ENCODE peak calls at places on chromosomes 5 and 9, in six cellular contexts. One of them, this sample, is unnamed.

GRCh38 chr9:129359162-129359811 is 181.2 kb upstream of the IER5L start:
- DNase-seq in stimulated activated CD4-positive, alpha-beta T cell treated with anti-CD3 and anti-CD28 coated beads, TNF-alpha, amount 100 ng/mL, for 4 hours: no peak
- DNase-seq in stimulated activated naive CD8-positive, alpha-beta T cell treated with anti-CD3 and anti-CD28 coated beads, Interleukin-15, amount 100 ng/mL, for 72 hours: no peak
- DNase-seq in naive thymus-derived CD8-positive, alpha-beta T cell: no peak
- DNase-seq in tibial nerve: no peak
- DNase-seq in CD8-positive, alpha-beta memory T cell: no peak
- DNase-seq in this sample: no peak

GRCh38 chr5:32773944-32774343 is 62.8 kb downstream of the NPR3 start:
- DNase-seq in stimulated activated CD4-positive, alpha-beta T cell treated with anti-CD3 and anti-CD28 coated beads, TNF-alpha, amount 100 ng/mL, for 4 hours: no peak
- DNase-seq in stimulated activated naive CD8-positive, alpha-beta T cell treated with anti-CD3 and anti-CD28 coated beads, Interleukin-15, amount 100 ng/mL, for 72 hours: no peak
- DNase-seq in naive thymus-derived CD8-positive, alpha-beta T cell: no peak
- DNase-seq in tibial nerve: no peak
- DNase-seq in CD8-positive, alpha-beta memory T cell: no peak
- DNase-seq in this sample: no peak

GRCh38 chr9:97319380-97319779 is 11.9 kb downstream of the CCDC180 start:
- DNase-seq in stimulated activated CD4-positive, alpha-beta T cell treated with anti-CD3 and anti-CD28 coated beads, TNF-alpha, amount 100 ng/mL, for 4 hours: no peak
- DNase-seq in stimulated activated naive CD8-positive, alpha-beta T cell treated with anti-CD3 and anti-CD28 coated beads, Interleukin-15, amount 100 ng/mL, for 72 hours: no peak
- DNase-seq in naive thymus-derived CD8-positive, alpha-beta T cell: no peak
- DNase-seq in tibial nerve: no peak
- DNase-seq in CD8-positive, alpha-beta memory T cell: no peak
- DNase-seq in this sample: no peak

GRCh38 chr9:115691097-115691496 is 462.5 kb upstream of the PAPPA start:
- DNase-seq in stimulated activated CD4-positive, alpha-beta T cell treated with anti-CD3 and anti-CD28 coated beads, TNF-alpha, amount 100 ng/mL, for 4 hours: no peak
- DNase-seq in stimulated activated naive CD8-positive, alpha-beta T cell treated with anti-CD3 and anti-CD28 coated beads, Interleukin-15, amount 100 ng/mL, for 72 hours: no peak
- DNase-seq in naive thymus-derived CD8-positive, alpha-beta T cell: no peak
- DNase-seq in tibial nerve: no peak
- DNase-seq in CD8-positive, alpha-beta memory T cell: no peak
- DNase-seq in this sample: peak

GRCh38 chr9:84139296-84140100 is 158.9 kb downstream of the RMI1 start:
- DNase-seq in stimulated activated CD4-positive, alpha-beta T cell treated with anti-CD3 and anti-CD28 coated beads, TNF-alpha, amount 100 ng/mL, for 4 hours: no peak
- DNase-seq in stimulated activated naive CD8-positive, alpha-beta T cell treated with anti-CD3 and anti-CD28 coated beads, Interleukin-15, amount 100 ng/mL, for 72 hours: no peak
- DNase-seq in naive thymus-derived CD8-positive, alpha-beta T cell: no peak
- DNase-seq in tibial nerve: no peak
- DNase-seq in CD8-positive, alpha-beta memory T cell: no peak
- DNase-seq in this sample: peak

GRCh38 chr9:33473216-33473615 is 508 bp downstream of the NOL6 start:
- DNase-seq in stimulated activated CD4-positive, alpha-beta T cell treated with anti-CD3 and anti-CD28 coated beads, TNF-alpha, amount 100 ng/mL, for 4 hours: no peak
- DNase-seq in stimulated activated naive CD8-positive, alpha-beta T cell treated with anti-CD3 and anti-CD28 coated beads, Interleukin-15, amount 100 ng/mL, for 72 hours: no peak
- DNase-seq in naive thymus-derived CD8-positive, alpha-beta T cell: no peak
- DNase-seq in tibial nerve: no peak
- DNase-seq in CD8-positive, alpha-beta memory T cell: no peak
- DNase-seq in this sample: no peak

GRCh38 chr9:109114670-109115069 is 5.1 kb downstream of the TMEM245 start:
- DNase-seq in stimulated activated CD4-positive, alpha-beta T cell treated with anti-CD3 and anti-CD28 coated beads, TNF-alpha, amount 100 ng/mL, for 4 hours: no peak
- DNase-seq in stimulated activated naive CD8-positive, alpha-beta T cell treated with anti-CD3 and anti-CD28 coated beads, Interleukin-15, amount 100 ng/mL, for 72 hours: no peak
- DNase-seq in naive thymus-derived CD8-positive, alpha-beta T cell: no peak
- DNase-seq in tibial nerve: no peak
- DNase-seq in CD8-positive, alpha-beta memory T cell: no peak
- DNase-seq in this sample: no peak

GRCh38 chr5:15021286-15022046 is 149.9 kb upstream of the ANKH start:
- DNase-seq in stimulated activated CD4-positive, alpha-beta T cell treated with anti-CD3 and anti-CD28 coated beads, TNF-alpha, amount 100 ng/mL, for 4 hours: no peak
- DNase-seq in stimulated activated naive CD8-positive, alpha-beta T cell treated with anti-CD3 and anti-CD28 coated beads, Interleukin-15, amount 100 ng/mL, for 72 hours: no peak
- DNase-seq in naive thymus-derived CD8-positive, alpha-beta T cell: no peak
- DNase-seq in tibial nerve: no peak
- DNase-seq in CD8-positive, alpha-beta memory T cell: no peak
- DNase-seq in this sample: no peak

GRCh38 chr9:99866398-99866797 is 40.1 kb upstream of the STX17 start:
- DNase-seq in stimulated activated CD4-positive, alpha-beta T cell treated with anti-CD3 and anti-CD28 coated beads, TNF-alpha, amount 100 ng/mL, for 4 hours: no peak
- DNase-seq in stimulated activated naive CD8-positive, alpha-beta T cell treated with anti-CD3 and anti-CD28 coated beads, Interleukin-15, amount 100 ng/mL, for 72 hours: no peak
- DNase-seq in naive thymus-derived CD8-positive, alpha-beta T cell: no peak
- DNase-seq in tibial nerve: no peak
- DNase-seq in CD8-positive, alpha-beta memory T cell: no peak
- DNase-seq in this sample: no peak

GRCh38 chr5:172740483-172741205 is 30.4 kb downstream of the DUSP1 start:
- DNase-seq in stimulated activated CD4-positive, alpha-beta T cell treated with anti-CD3 and anti-CD28 coated beads, TNF-alpha, amount 100 ng/mL, for 4 hours: no peak
- DNase-seq in stimulated activated naive CD8-positive, alpha-beta T cell treated with anti-CD3 and anti-CD28 coated beads, Interleukin-15, amount 100 ng/mL, for 72 hours: no peak
- DNase-seq in naive thymus-derived CD8-positive, alpha-beta T cell: no peak
- DNase-seq in tibial nerve: no peak
- DNase-seq in CD8-positive, alpha-beta memory T cell: no peak
- DNase-seq in this sample: peak

GRCh38 chr5:174987443-174988012 is 263.1 kb downstream of the MSX2 start:
- DNase-seq in stimulated activated CD4-positive, alpha-beta T cell treated with anti-CD3 and anti-CD28 coated beads, TNF-alpha, amount 100 ng/mL, for 4 hours: no peak
- DNase-seq in stimulated activated naive CD8-positive, alpha-beta T cell treated with anti-CD3 and anti-CD28 coated beads, Interleukin-15, amount 100 ng/mL, for 72 hours: no peak
- DNase-seq in naive thymus-derived CD8-positive, alpha-beta T cell: no peak
- DNase-seq in tibial nerve: no peak
- DNase-seq in CD8-positive, alpha-beta memory T cell: no peak
- DNase-seq in this sample: no peak

GRCh38 chr5:170330568-170331054 is 33.0 kb upstream of the LCP2 start:
- DNase-seq in stimulated activated CD4-positive, alpha-beta T cell treated with anti-CD3 and anti-CD28 coated beads, TNF-alpha, amount 100 ng/mL, for 4 hours: no peak
- DNase-seq in stimulated activated naive CD8-positive, alpha-beta T cell treated with anti-CD3 and anti-CD28 coated beads, Interleukin-15, amount 100 ng/mL, for 72 hours: no peak
- DNase-seq in naive thymus-derived CD8-positive, alpha-beta T cell: no peak
- DNase-seq in tibial nerve: no peak
- DNase-seq in CD8-positive, alpha-beta memory T cell: no peak
- DNase-seq in this sample: no peak

GRCh38 chr5:154355141-154355611 is 90.6 kb upstream of the SAP30L start:
- DNase-seq in stimulated activated CD4-positive, alpha-beta T cell treated with anti-CD3 and anti-CD28 coated beads, TNF-alpha, amount 100 ng/mL, for 4 hours: no peak
- DNase-seq in stimulated activated naive CD8-positive, alpha-beta T cell treated with anti-CD3 and anti-CD28 coated beads, Interleukin-15, amount 100 ng/mL, for 72 hours: no peak
- DNase-seq in naive thymus-derived CD8-positive, alpha-beta T cell: no peak
- DNase-seq in tibial nerve: peak
- DNase-seq in CD8-positive, alpha-beta memory T cell: no peak
- DNase-seq in this sample: no peak

GRCh38 chr5:160262151-160262550 is 32.8 kb downstream of the FABP6 start:
- DNase-seq in stimulated activated CD4-positive, alpha-beta T cell treated with anti-CD3 and anti-CD28 coated beads, TNF-alpha, amount 100 ng/mL, for 4 hours: no peak
- DNase-seq in stimulated activated naive CD8-positive, alpha-beta T cell treated with anti-CD3 and anti-CD28 coated beads, Interleukin-15, amount 100 ng/mL, for 72 hours: no peak
- DNase-seq in naive thymus-derived CD8-positive, alpha-beta T cell: no peak
- DNase-seq in tibial nerve: no peak
- DNase-seq in CD8-positive, alpha-beta memory T cell: no peak
- DNase-seq in this sample: no peak

GRCh38 chr9:35364817-35365585 is 124.9 kb upstream of the RUSC2 start:
- DNase-seq in stimulated activated CD4-positive, alpha-beta T cell treated with anti-CD3 and anti-CD28 coated beads, TNF-alpha, amount 100 ng/mL, for 4 hours: no peak
- DNase-seq in stimulated activated naive CD8-positive, alpha-beta T cell treated with anti-CD3 and anti-CD28 coated beads, Interleukin-15, amount 100 ng/mL, for 72 hours: no peak
- DNase-seq in naive thymus-derived CD8-positive, alpha-beta T cell: no peak
- DNase-seq in tibial nerve: no peak
- DNase-seq in CD8-positive, alpha-beta memory T cell: no peak
- DNase-seq in this sample: no peak

GRCh38 chr5:122097391-122097790 is 19.3 kb upstream of the LOX start:
- DNase-seq in stimulated activated CD4-positive, alpha-beta T cell treated with anti-CD3 and anti-CD28 coated beads, TNF-alpha, amount 100 ng/mL, for 4 hours: no peak
- DNase-seq in stimulated activated naive CD8-positive, alpha-beta T cell treated with anti-CD3 and anti-CD28 coated beads, Interleukin-15, amount 100 ng/mL, for 72 hours: no peak
- DNase-seq in naive thymus-derived CD8-positive, alpha-beta T cell: no peak
- DNase-seq in tibial nerve: no peak
- DNase-seq in CD8-positive, alpha-beta memory T cell: no peak
- DNase-seq in this sample: no peak

GRCh38 chr9:71793386-71794105 is 25.2 kb upstream of the CEMIP2 start:
- DNase-seq in stimulated activated CD4-positive, alpha-beta T cell treated with anti-CD3 and anti-CD28 coated beads, TNF-alpha, amount 100 ng/mL, for 4 hours: no peak
- DNase-seq in stimulated activated naive CD8-positive, alpha-beta T cell treated with anti-CD3 and anti-CD28 coated beads, Interleukin-15, amount 100 ng/mL, for 72 hours: no peak
- DNase-seq in naive thymus-derived CD8-positive, alpha-beta T cell: no peak
- DNase-seq in tibial nerve: no peak
- DNase-seq in CD8-positive, alpha-beta memory T cell: no peak
- DNase-seq in this sample: no peak

GRCh38 chr5:72137826-72138409 is 30.6 kb downstream of the MAP1B start:
- DNase-seq in stimulated activated CD4-positive, alpha-beta T cell treated with anti-CD3 and anti-CD28 coated beads, TNF-alpha, amount 100 ng/mL, for 4 hours: no peak
- DNase-seq in stimulated activated naive CD8-positive, alpha-beta T cell treated with anti-CD3 and anti-CD28 coated beads, Interleukin-15, amount 100 ng/mL, for 72 hours: no peak
- DNase-seq in naive thymus-derived CD8-positive, alpha-beta T cell: peak
- DNase-seq in tibial nerve: no peak
- DNase-seq in CD8-positive, alpha-beta memory T cell: peak
- DNase-seq in this sample: no peak

GRCh38 chr9:93093449-93094293 is 2.3 kb upstream of the CARD19 start:
- DNase-seq in stimulated activated CD4-positive, alpha-beta T cell treated with anti-CD3 and anti-CD28 coated beads, TNF-alpha, amount 100 ng/mL, for 4 hours: no peak
- DNase-seq in stimulated activated naive CD8-positive, alpha-beta T cell treated with anti-CD3 and anti-CD28 coated beads, Interleukin-15, amount 100 ng/mL, for 72 hours: no peak
- DNase-seq in naive thymus-derived CD8-positive, alpha-beta T cell: no peak
- DNase-seq in tibial nerve: no peak
- DNase-seq in CD8-positive, alpha-beta memory T cell: no peak
- DNase-seq in this sample: no peak

GRCh38 chr9:72315510-72316287 is 49.3 kb downstream of the ZFAND5 start:
- DNase-seq in stimulated activated CD4-positive, alpha-beta T cell treated with anti-CD3 and anti-CD28 coated beads, TNF-alpha, amount 100 ng/mL, for 4 hours: no peak
- DNase-seq in stimulated activated naive CD8-positive, alpha-beta T cell treated with anti-CD3 and anti-CD28 coated beads, Interleukin-15, amount 100 ng/mL, for 72 hours: no peak
- DNase-seq in naive thymus-derived CD8-positive, alpha-beta T cell: no peak
- DNase-seq in tibial nerve: peak
- DNase-seq in CD8-positive, alpha-beta memory T cell: no peak
- DNase-seq in this sample: peak

GRCh38 chr5:172096184-172096941 is 89.9 kb upstream of the FBXW11 start:
- DNase-seq in stimulated activated CD4-positive, alpha-beta T cell treated with anti-CD3 and anti-CD28 coated beads, TNF-alpha, amount 100 ng/mL, for 4 hours: no peak
- DNase-seq in stimulated activated naive CD8-positive, alpha-beta T cell treated with anti-CD3 and anti-CD28 coated beads, Interleukin-15, amount 100 ng/mL, for 72 hours: no peak
- DNase-seq in naive thymus-derived CD8-positive, alpha-beta T cell: no peak
- DNase-seq in tibial nerve: no peak
- DNase-seq in CD8-positive, alpha-beta memory T cell: no peak
- DNase-seq in this sample: no peak

GRCh38 chr9:89522261-89522978 is 24.5 kb upstream of the SEMA4D start:
- DNase-seq in stimulated activated CD4-positive, alpha-beta T cell treated with anti-CD3 and anti-CD28 coated beads, TNF-alpha, amount 100 ng/mL, for 4 hours: peak
- DNase-seq in stimulated activated naive CD8-positive, alpha-beta T cell treated with anti-CD3 and anti-CD28 coated beads, Interleukin-15, amount 100 ng/mL, for 72 hours: peak
- DNase-seq in naive thymus-derived CD8-positive, alpha-beta T cell: peak
- DNase-seq in tibial nerve: no peak
- DNase-seq in CD8-positive, alpha-beta memory T cell: peak
- DNase-seq in this sample: no peak

GRCh38 chr5:30502277-30502676 is 691.2 kb upstream of the CDH6 start:
- DNase-seq in stimulated activated CD4-positive, alpha-beta T cell treated with anti-CD3 and anti-CD28 coated beads, TNF-alpha, amount 100 ng/mL, for 4 hours: no peak
- DNase-seq in stimulated activated naive CD8-positive, alpha-beta T cell treated with anti-CD3 and anti-CD28 coated beads, Interleukin-15, amount 100 ng/mL, for 72 hours: no peak
- DNase-seq in naive thymus-derived CD8-positive, alpha-beta T cell: no peak
- DNase-seq in tibial nerve: no peak
- DNase-seq in CD8-positive, alpha-beta memory T cell: no peak
- DNase-seq in this sample: peak

GRCh38 chr5:20524956-20525529 is 537.0 kb upstream of the CDH18 start:
- DNase-seq in stimulated activated CD4-positive, alpha-beta T cell treated with anti-CD3 and anti-CD28 coated beads, TNF-alpha, amount 100 ng/mL, for 4 hours: no peak
- DNase-seq in stimulated activated naive CD8-positive, alpha-beta T cell treated with anti-CD3 and anti-CD28 coated beads, Interleukin-15, amount 100 ng/mL, for 72 hours: no peak
- DNase-seq in naive thymus-derived CD8-positive, alpha-beta T cell: no peak
- DNase-seq in tibial nerve: no peak
- DNase-seq in CD8-positive, alpha-beta memory T cell: no peak
- DNase-seq in this sample: no peak

GRCh38 chr9:98654247-98654646 is 54.5 kb downstream of the GABBR2 start:
- DNase-seq in stimulated activated CD4-positive, alpha-beta T cell treated with anti-CD3 and anti-CD28 coated beads, TNF-alpha, amount 100 ng/mL, for 4 hours: no peak
- DNase-seq in stimulated activated naive CD8-positive, alpha-beta T cell treated with anti-CD3 and anti-CD28 coated beads, Interleukin-15, amount 100 ng/mL, for 72 hours: no peak
- DNase-seq in naive thymus-derived CD8-positive, alpha-beta T cell: no peak
- DNase-seq in tibial nerve: no peak
- DNase-seq in CD8-positive, alpha-beta memory T cell: no peak
- DNase-seq in this sample: no peak

GRCh38 chr5:87076931-87077330 is 190.8 kb upstream of the RASA1 start:
- DNase-seq in stimulated activated CD4-positive, alpha-beta T cell treated with anti-CD3 and anti-CD28 coated beads, TNF-alpha, amount 100 ng/mL, for 4 hours: no peak
- DNase-seq in stimulated activated naive CD8-positive, alpha-beta T cell treated with anti-CD3 and anti-CD28 coated beads, Interleukin-15, amount 100 ng/mL, for 72 hours: no peak
- DNase-seq in naive thymus-derived CD8-positive, alpha-beta T cell: no peak
- DNase-seq in tibial nerve: no peak
- DNase-seq in CD8-positive, alpha-beta memory T cell: no peak
- DNase-seq in this sample: no peak

GRCh38 chr9:106310782-106311181 is 552.2 kb upstream of the ZNF462 start:
- DNase-seq in stimulated activated CD4-positive, alpha-beta T cell treated with anti-CD3 and anti-CD28 coated beads, TNF-alpha, amount 100 ng/mL, for 4 hours: no peak
- DNase-seq in stimulated activated naive CD8-positive, alpha-beta T cell treated with anti-CD3 and anti-CD28 coated beads, Interleukin-15, amount 100 ng/mL, for 72 hours: no peak
- DNase-seq in naive thymus-derived CD8-positive, alpha-beta T cell: no peak
- DNase-seq in tibial nerve: no peak
- DNase-seq in CD8-positive, alpha-beta memory T cell: no peak
- DNase-seq in this sample: no peak

GRCh38 chr9:107809859-107810492 is 320.4 kb upstream of the KLF4 start:
- DNase-seq in stimulated activated CD4-positive, alpha-beta T cell treated with anti-CD3 and anti-CD28 coated beads, TNF-alpha, amount 100 ng/mL, for 4 hours: no peak
- DNase-seq in stimulated activated naive CD8-positive, alpha-beta T cell treated with anti-CD3 and anti-CD28 coated beads, Interleukin-15, amount 100 ng/mL, for 72 hours: no peak
- DNase-seq in naive thymus-derived CD8-positive, alpha-beta T cell: no peak
- DNase-seq in tibial nerve: no peak
- DNase-seq in CD8-positive, alpha-beta memory T cell: no peak
- DNase-seq in this sample: no peak

GRCh38 chr9:131915181-131915580 is 164.5 kb downstream of the MED27 start:
- DNase-seq in stimulated activated CD4-positive, alpha-beta T cell treated with anti-CD3 and anti-CD28 coated beads, TNF-alpha, amount 100 ng/mL, for 4 hours: no peak
- DNase-seq in stimulated activated naive CD8-positive, alpha-beta T cell treated with anti-CD3 and anti-CD28 coated beads, Interleukin-15, amount 100 ng/mL, for 72 hours: no peak
- DNase-seq in naive thymus-derived CD8-positive, alpha-beta T cell: no peak
- DNase-seq in tibial nerve: no peak
- DNase-seq in CD8-positive, alpha-beta memory T cell: no peak
- DNase-seq in this sample: no peak

GRCh38 chr5:179171251-179171815 is 111.2 kb downstream of the ZNF354C start:
- DNase-seq in stimulated activated CD4-positive, alpha-beta T cell treated with anti-CD3 and anti-CD28 coated beads, TNF-alpha, amount 100 ng/mL, for 4 hours: no peak
- DNase-seq in stimulated activated naive CD8-positive, alpha-beta T cell treated with anti-CD3 and anti-CD28 coated beads, Interleukin-15, amount 100 ng/mL, for 72 hours: no peak
- DNase-seq in naive thymus-derived CD8-positive, alpha-beta T cell: no peak
- DNase-seq in tibial nerve: no peak
- DNase-seq in CD8-positive, alpha-beta memory T cell: no peak
- DNase-seq in this sample: no peak

GRCh38 chr9:91182831-91183230 is 178.9 kb downstream of the AUH start:
- DNase-seq in stimulated activated CD4-positive, alpha-beta T cell treated with anti-CD3 and anti-CD28 coated beads, TNF-alpha, amount 100 ng/mL, for 4 hours: no peak
- DNase-seq in stimulated activated naive CD8-positive, alpha-beta T cell treated with anti-CD3 and anti-CD28 coated beads, Interleukin-15, amount 100 ng/mL, for 72 hours: no peak
- DNase-seq in naive thymus-derived CD8-positive, alpha-beta T cell: no peak
- DNase-seq in tibial nerve: no peak
- DNase-seq in CD8-positive, alpha-beta memory T cell: no peak
- DNase-seq in this sample: no peak

GRCh38 chr5:39395521-39395920 is 29.3 kb downstream of the DAB2 start:
- DNase-seq in stimulated activated CD4-positive, alpha-beta T cell treated with anti-CD3 and anti-CD28 coated beads, TNF-alpha, amount 100 ng/mL, for 4 hours: no peak
- DNase-seq in stimulated activated naive CD8-positive, alpha-beta T cell treated with anti-CD3 and anti-CD28 coated beads, Interleukin-15, amount 100 ng/mL, for 72 hours: no peak
- DNase-seq in naive thymus-derived CD8-positive, alpha-beta T cell: no peak
- DNase-seq in tibial nerve: no peak
- DNase-seq in CD8-positive, alpha-beta memory T cell: no peak
- DNase-seq in this sample: no peak

GRCh38 chr9:116112236-116112635 is 41.4 kb upstream of the PAPPA start:
- DNase-seq in stimulated activated CD4-positive, alpha-beta T cell treated with anti-CD3 and anti-CD28 coated beads, TNF-alpha, amount 100 ng/mL, for 4 hours: no peak
- DNase-seq in stimulated activated naive CD8-positive, alpha-beta T cell treated with anti-CD3 and anti-CD28 coated beads, Interleukin-15, amount 100 ng/mL, for 72 hours: no peak
- DNase-seq in naive thymus-derived CD8-positive, alpha-beta T cell: no peak
- DNase-seq in tibial nerve: no peak
- DNase-seq in CD8-positive, alpha-beta memory T cell: no peak
- DNase-seq in this sample: no peak

GRCh38 chr5:178467261-178468195 is 122.7 kb downstream of the COL23A1 start:
- DNase-seq in stimulated activated CD4-positive, alpha-beta T cell treated with anti-CD3 and anti-CD28 coated beads, TNF-alpha, amount 100 ng/mL, for 4 hours: no peak
- DNase-seq in stimulated activated naive CD8-positive, alpha-beta T cell treated with anti-CD3 and anti-CD28 coated beads, Interleukin-15, amount 100 ng/mL, for 72 hours: no peak
- DNase-seq in naive thymus-derived CD8-positive, alpha-beta T cell: no peak
- DNase-seq in tibial nerve: no peak
- DNase-seq in CD8-positive, alpha-beta memory T cell: no peak
- DNase-seq in this sample: no peak

GRCh38 chr5:135324897-135325650 is 74.0 kb downstream of the MACROH2A1 start:
- DNase-seq in stimulated activated CD4-positive, alpha-beta T cell treated with anti-CD3 and anti-CD28 coated beads, TNF-alpha, amount 100 ng/mL, for 4 hours: no peak
- DNase-seq in stimulated activated naive CD8-positive, alpha-beta T cell treated with anti-CD3 and anti-CD28 coated beads, Interleukin-15, amount 100 ng/mL, for 72 hours: no peak
- DNase-seq in naive thymus-derived CD8-positive, alpha-beta T cell: peak
- DNase-seq in tibial nerve: no peak
- DNase-seq in CD8-positive, alpha-beta memory T cell: peak
- DNase-seq in this sample: no peak

GRCh38 chr9:93860694-93861658 is 94.2 kb downstream of the BARX1 start:
- DNase-seq in stimulated activated CD4-positive, alpha-beta T cell treated with anti-CD3 and anti-CD28 coated beads, TNF-alpha, amount 100 ng/mL, for 4 hours: no peak
- DNase-seq in stimulated activated naive CD8-positive, alpha-beta T cell treated with anti-CD3 and anti-CD28 coated beads, Interleukin-15, amount 100 ng/mL, for 72 hours: no peak
- DNase-seq in naive thymus-derived CD8-positive, alpha-beta T cell: no peak
- DNase-seq in tibial nerve: no peak
- DNase-seq in CD8-positive, alpha-beta memory T cell: no peak
- DNase-seq in this sample: no peak